ENCODE peak calls at places on chromosomes 1 and 21, in six cellular contexts. X, Z, K, D, O and J are unnamed samples.

GRCh38 chr1:22453181-22453580 is 1.5 kb downstream of the ZBTB40 start:
- DNase-seq in O (no peak), X (no peak), D (no peak), Z (no peak), K (no peak), J (no peak)

GRCh38 chr1:42992043-42992697 is 33.5 kb upstream of the SLC2A1 start:
- DNase-seq in D (no peak), X (no peak), Z (no peak), O (no peak), K (no peak), J (no peak)

GRCh38 chr21:15121097-15121654 is 56.4 kb upstream of the NRIP1 start:
- DNase-seq in K (no peak), X (no peak), Z (no peak), O (no peak), D (no peak), J (no peak)

GRCh38 chr1:15384301-15384901 is 25.3 kb upstream of the EFHD2 start:
- DNase-seq in O (no peak), Z (no peak), X (no peak), K (no peak), D (no peak), J (no peak)

GRCh38 chr21:36973986-36974850 is 7.7 kb upstream of the HLCS start:
- DNase-seq in Z (no peak), D (no peak), K (no peak), X (no peak), O (no peak), J (no peak)

GRCh38 chr1:3578433-3578805 is 32.9 kb downstream of the MEGF6 start:
- DNase-seq in X (no peak), K (no peak), D (no peak), Z (no peak), O (no peak), J (no peak)

GRCh38 chr21:18334066-18334465 is 69.5 kb downstream of the TMPRSS15 start:
- DNase-seq in Z (no peak), X (no peak), K (no peak), D (no peak), O (no peak), J (no peak)

GRCh38 chr21:15472108-15472507 is 257.7 kb upstream of the USP25 start:
- DNase-seq in K (no peak), O (no peak), Z (no peak), X (no peak), D (no peak), J (no peak)

GRCh38 chr1:41650176-41650519 is 165.7 kb upstream of the EDN2 start:
- DNase-seq in X (no peak), D (no peak), O (no peak), K (no peak), Z (peak), J (no peak)

GRCh38 chr1:246724725-246725095 is 501 bp downstream of the SCCPDH start:
- DNase-seq in D (peak), Z (no peak), O (no peak), K (no peak), X (peak), J (no peak)

GRCh38 chr1:93980320-93980744 is 71.1 kb upstream of the GCLM start:
- DNase-seq in X (no peak), K (no peak), Z (no peak), D (no peak), O (no peak), J (no peak)

GRCh38 chr1:35324486-35324885 is 56.0 kb downstream of the ZMYM4 start:
- DNase-seq in Z (no peak), X (peak), O (no peak), D (no peak), K (no peak), J (no peak)

DNA sequence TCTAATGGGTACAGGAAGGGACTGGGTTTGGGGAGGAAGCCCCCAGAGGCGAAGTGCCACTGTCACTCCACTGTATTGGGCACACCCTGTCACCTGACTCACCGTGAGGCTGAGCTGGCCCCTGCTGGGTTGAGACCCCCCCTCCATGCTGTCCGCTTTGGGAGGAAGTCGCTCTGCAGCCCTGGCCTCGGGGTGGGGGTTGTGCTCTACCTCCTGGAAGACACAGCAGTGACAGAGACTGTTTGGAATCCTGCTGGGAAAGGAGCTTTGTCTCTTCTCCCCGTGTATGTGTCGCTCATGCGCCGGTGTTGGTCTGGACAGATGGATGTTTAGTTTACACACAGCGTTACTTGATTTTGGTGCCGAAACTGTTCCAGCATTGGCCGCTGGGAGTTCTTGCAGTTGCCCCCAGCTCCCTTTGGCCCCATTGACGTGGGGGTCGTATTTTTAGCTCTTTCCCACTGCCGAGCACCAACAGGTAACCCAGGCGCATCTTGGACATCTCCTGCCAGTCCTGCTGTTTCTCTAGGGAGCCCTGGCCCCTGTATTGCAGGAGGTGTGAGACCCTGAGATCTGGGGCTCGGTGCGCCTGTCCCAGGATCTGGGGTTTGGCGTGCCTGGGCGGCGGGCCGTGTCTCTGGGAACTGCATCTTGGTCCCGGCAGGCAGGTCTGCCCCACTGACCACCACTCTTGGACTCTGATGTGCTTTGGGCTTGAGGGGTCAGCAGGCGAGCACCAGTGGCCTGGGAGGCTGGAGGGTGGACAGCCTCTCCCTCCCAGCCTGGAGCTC is 30.3 kb downstream of the SLX9 start:
- DNase-seq in X (no peak), K (no peak), Z (no peak), O (no peak), D (no peak), J (no peak)
- TF ChIP-seq CTCF in X (no peak), K (no peak), Z (no peak), O (no peak), D (no peak), J (no peak)

DNA sequence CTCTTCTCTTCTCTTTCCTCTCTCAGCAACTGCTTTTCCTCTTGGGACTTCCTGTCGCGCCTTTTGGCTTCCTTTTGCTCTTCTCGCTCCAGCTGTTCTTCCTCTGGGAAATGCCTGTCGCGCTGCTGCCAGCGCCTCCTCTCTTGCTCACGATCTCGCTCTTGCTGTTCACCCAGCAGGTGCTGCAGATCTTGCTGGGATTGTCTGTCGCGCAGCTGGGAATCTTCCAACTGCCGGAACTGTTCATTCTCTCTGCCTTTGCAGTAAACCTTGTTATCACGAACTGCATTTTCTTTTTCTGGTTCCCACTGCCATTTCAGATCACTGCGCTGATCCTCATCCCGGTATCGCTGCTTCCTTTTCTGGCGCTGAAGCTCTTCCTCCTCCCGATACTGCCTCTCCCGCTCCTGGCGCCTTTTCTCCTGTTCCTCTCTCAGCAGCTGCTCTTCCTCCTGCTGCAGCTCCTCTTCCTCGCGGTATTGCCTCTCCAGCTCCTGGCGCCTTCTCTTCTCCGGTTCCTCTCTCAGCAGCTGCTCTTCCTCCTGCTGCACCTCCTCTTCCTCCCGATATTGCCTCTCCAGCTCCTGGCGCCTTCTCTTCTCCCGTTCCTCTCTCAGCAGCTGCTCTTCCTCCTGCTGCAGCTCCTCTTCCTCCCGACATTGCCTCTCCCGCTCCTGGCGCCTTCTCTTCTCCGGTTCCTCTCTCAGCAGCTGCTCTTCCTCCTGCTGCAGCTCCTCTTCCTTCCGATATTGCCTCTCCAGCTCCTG is 5.8 kb downstream of the TCHH start:
- DNase-seq in D (no peak), X (peak), O (no peak), K (no peak), Z (no peak), J (no peak)
- TF ChIP-seq CTCF in D (no peak), X (no peak), O (no peak), K (no peak), Z (no peak), J (no peak)

GRCh38 chr1:160354388-160354985 is 11.3 kb downstream of the NCSTN start:
- DNase-seq in X (no peak), D (no peak), Z (no peak), K (no peak), O (no peak), J (no peak)
- TF ChIP-seq CTCF in X (peak), D (no peak), Z (no peak), K (no peak), O (peak), J (no peak)

DNA sequence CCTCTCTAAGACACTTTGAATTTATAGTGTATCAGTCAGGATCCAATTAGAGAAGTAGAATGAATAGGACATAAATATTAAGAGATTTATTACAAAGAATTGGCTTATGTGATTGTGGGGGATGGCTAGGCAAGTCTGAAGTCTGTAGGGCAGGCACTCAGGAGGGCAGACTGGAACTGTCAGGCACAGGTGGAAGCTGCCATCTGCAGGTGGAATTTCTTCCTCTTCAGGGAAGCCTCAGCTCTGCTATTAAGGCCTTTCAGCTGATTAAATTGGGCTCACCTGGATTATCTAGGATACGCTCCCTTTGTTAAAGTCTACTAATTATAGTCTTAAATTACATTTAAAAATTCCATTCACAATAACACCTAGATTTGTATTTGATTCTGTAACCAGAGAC is 92.0 kb upstream of the HAO2 start:
- DNase-seq in D (no peak), X (no peak), Z (no peak), K (no peak), O (no peak), J (no peak)
- TF ChIP-seq CTCF in D (no peak), X (no peak), Z (no peak), K (no peak), O (no peak), J (no peak)

DNA sequence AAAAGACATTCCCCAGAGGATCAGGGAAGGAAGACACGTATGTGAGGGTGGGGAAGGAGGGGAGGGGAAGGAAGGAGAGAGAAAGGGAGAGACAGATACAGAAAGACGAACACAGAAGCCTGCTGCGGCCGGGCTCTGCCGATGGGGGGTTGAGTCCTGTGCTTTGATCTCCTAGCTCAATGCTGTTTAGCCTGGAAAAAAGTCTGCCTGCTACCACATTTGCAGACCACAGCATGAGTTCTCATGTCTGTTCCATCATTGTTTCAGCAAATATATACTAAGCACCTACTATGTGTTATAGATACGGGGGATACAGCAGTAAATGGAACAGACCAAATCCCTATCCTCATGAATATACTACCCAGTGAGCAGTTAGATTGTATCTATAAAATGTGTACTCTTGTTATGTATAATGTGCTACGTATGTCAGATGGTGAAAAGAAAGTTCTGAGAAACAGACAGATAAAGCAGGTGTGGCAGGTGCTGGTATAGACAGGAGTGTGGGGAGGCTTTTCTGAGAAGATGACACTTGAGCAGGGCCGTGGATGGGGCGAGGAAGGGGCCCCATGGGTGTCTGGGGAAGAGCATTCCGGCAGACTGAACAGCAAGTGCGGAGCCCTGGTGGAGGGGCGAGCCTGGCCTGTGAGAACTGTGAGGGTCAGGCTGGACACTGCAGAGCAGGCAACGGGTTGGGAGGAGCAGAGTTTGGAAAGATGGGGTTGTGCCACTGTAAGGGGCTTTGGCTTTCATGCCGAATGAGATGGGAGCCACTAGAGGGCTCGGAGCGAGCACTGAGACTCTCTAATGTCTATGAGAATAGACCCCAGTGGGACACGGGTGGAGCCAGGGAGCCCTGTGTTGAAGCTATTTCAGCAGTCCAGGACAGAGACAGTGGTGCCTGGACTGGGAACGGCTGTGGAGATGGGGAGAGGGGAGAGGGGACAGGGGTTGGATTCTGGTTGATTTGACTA is 34.1 kb downstream of the KIAA1614 start:
- DNase-seq in Z (no peak), X (no peak), O (no peak), D (no peak), K (no peak), J (no peak)
- TF ChIP-seq CTCF in Z (no peak), X (no peak), O (no peak), D (no peak), K (no peak), J (no peak)

GRCh38 chr1:28259252-28259934 is at the start of gene SESN2:
- DNase-seq in Z (peak), O (peak), D (peak), K (peak), X (peak), J (peak)
- TF ChIP-seq CTCF in Z (peak), O (no peak), D (no peak), K (no peak), X (no peak), J (no peak)